ENCODE peak calls at places on chromosomes 12 and 14, in four cellular contexts. W is B cell, A is fibroblast of mammary gland, D is lower leg skin. N is an unnamed sample.

GRCh38 chr12:89344043-89344861 is 8.0 kb downstream of the DUSP6 start:
- DNase-seq in W (no peak), A (no peak), D (no peak), N (no peak)

GRCh38 chr14:52015411-52016030 is 26.2 kb downstream of the RTRAF start:
- DNase-seq in W (no peak), A (no peak), D (no peak), N (no peak)

GRCh38 chr14:101181717-101182313 is 278.3 kb upstream of the RTL1 start:
- DNase-seq in W (no peak), D (peak), A (no peak), N (no peak)

GRCh38 chr14:65462411-65462810 is 49.9 kb downstream of the FUT8 start:
- DNase-seq in A (peak), D (no peak), W (no peak), N (peak)

GRCh38 chr12:56190695-56191155 is 1.4 kb upstream of the SMARCC2 start:
- DNase-seq in D (no peak), W (no peak), A (peak), N (no peak)

GRCh38 chr14:100546051-100546443 is 41.2 kb downstream of the BEGAIN start:
- DNase-seq in A (no peak), W (no peak), D (no peak), N (no peak)

GRCh38 chr12:6250343-6250742 is 50.1 kb downstream of the CD9 start:
- DNase-seq in A (no peak), D (no peak), W (no peak), N (no peak)

GRCh38 chr12:113889076-113889475 is 77.0 kb downstream of the RBM19 start:
- DNase-seq in W (no peak), A (peak), D (no peak), N (peak)

GRCh38 chr14:23130875-23131274 is 11.8 kb upstream of the CEBPE start:
- DNase-seq in D (no peak), A (no peak), W (no peak), N (no peak)

GRCh38 chr14:36509056-36509917 is 10.7 kb downstream of the NKX2-1 start:
- DNase-seq in W (no peak), D (no peak), A (no peak), N (no peak)

GRCh38 chr14:101197595-101198397 is 294.3 kb upstream of the RTL1 start:
- DNase-seq in A (no peak), W (peak), D (peak), N (no peak)

GRCh38 chr12:31518680-31519227 is 72.2 kb downstream of the DENND5B start:
- DNase-seq in D (no peak), W (no peak), A (peak), N (peak)

GRCh38 chr12:7129647-7130536 is at the start of gene CLSTN3:
- DNase-seq in A (peak), W (peak), D (peak), N (peak)

GRCh38 chr12:108768591-108769500 is 37.5 kb upstream of the CORO1C start:
- DNase-seq in D (peak), W (peak), A (no peak), N (no peak)

GRCh38 chr14:104551851-104552737 is 27.5 kb upstream of the C14orf180 start:
- DNase-seq in D (peak), A (no peak), W (no peak), N (no peak)

GRCh38 chr14:96532632-96533031 is 30.4 kb downstream of the PAPOLA start:
- DNase-seq in W (no peak), D (no peak), A (no peak), N (no peak)

GRCh38 chr12:3728686-3729085 is 24.2 kb downstream of the CRACR2A start:
- DNase-seq in D (peak), W (no peak), A (no peak), N (no peak)

GRCh38 chr14:75125617-75126016 is 1.2 kb downstream of the NEK9 start:
- DNase-seq in D (no peak), A (peak), W (no peak), N (peak)

GRCh38 chr12:32541754-32542374 is 137.2 kb upstream of the DNM1L start:
- DNase-seq in A (peak), W (no peak), D (no peak), N (no peak)

GRCh38 chr14:89575386-89576061 is 158.5 kb upstream of the FOXN3 start:
- DNase-seq in A (no peak), W (no peak), D (no peak), N (no peak)

GRCh38 chr12:46553266-46553665 is 180.7 kb upstream of the SLC38A2 start:
- DNase-seq in A (peak), D (no peak), W (no peak), N (peak)

GRCh38 chr14:73239463-73240241 is 2.3 kb downstream of the PAPLN start:
- DNase-seq in A (peak), D (peak), W (no peak), N (peak)

GRCh38 chr12:9866786-9867379 is 2.3 kb downstream of the CLEC2B start:
- DNase-seq in D (no peak), W (no peak), A (no peak), N (no peak)

GRCh38 chr14:56501909-56502530 is 77.6 kb upstream of the TMEM260 start:
- DNase-seq in W (no peak), D (no peak), A (no peak), N (no peak)

GRCh38 chr12:115227137-115227615 is 543.2 kb upstream of the TBX3 start:
- DNase-seq in A (peak), W (no peak), D (no peak), N (peak)

GRCh38 chr12:46268349-46268616 is 560 bp downstream of the SLC38A1 start:
- DNase-seq in D (no peak), A (peak), W (no peak), N (no peak)

GRCh38 chr12:113305281-113305856 is 29.5 kb downstream of the SLC8B1 start:
- DNase-seq in W (no peak), A (no peak), D (no peak), N (no peak)

GRCh38 chr14:101503431-101504095 is 57.7 kb upstream of the DIO3 start:
- DNase-seq in W (peak), D (peak), A (no peak), N (no peak)

GRCh38 chr12:98399532-98399931 is 115.9 kb upstream of the TMPO start:
- DNase-seq in A (peak), W (no peak), D (no peak), N (peak)

GRCh38 chr12:120536064-120536791 is 2.1 kb downstream of the RNF10 start:
- DNase-seq in W (no peak), D (no peak), A (no peak), N (no peak)

GRCh38 chr12:15131462-15131861 is 89.8 kb downstream of the RERG start:
- DNase-seq in D (no peak), W (no peak), A (peak), N (no peak)

GRCh38 chr14:75456069-75457023 is 28.5 kb downstream of the JDP2 start:
- DNase-seq in D (no peak), W (no peak), A (no peak), N (no peak)

GRCh38 chr14:67555518-67556090 is 22.5 kb downstream of the PLEKHH1 start:
- DNase-seq in W (no peak), D (no peak), A (no peak), N (no peak)

GRCh38 chr12:46492471-46493351 is 120.1 kb upstream of the SLC38A2 start:
- DNase-seq in A (peak), D (no peak), W (no peak), N (peak)

GRCh38 chr14:99579903-99580570 is 24.0 kb downstream of the CCDC85C start:
- DNase-seq in D (no peak), A (no peak), W (no peak), N (peak)

DNA sequence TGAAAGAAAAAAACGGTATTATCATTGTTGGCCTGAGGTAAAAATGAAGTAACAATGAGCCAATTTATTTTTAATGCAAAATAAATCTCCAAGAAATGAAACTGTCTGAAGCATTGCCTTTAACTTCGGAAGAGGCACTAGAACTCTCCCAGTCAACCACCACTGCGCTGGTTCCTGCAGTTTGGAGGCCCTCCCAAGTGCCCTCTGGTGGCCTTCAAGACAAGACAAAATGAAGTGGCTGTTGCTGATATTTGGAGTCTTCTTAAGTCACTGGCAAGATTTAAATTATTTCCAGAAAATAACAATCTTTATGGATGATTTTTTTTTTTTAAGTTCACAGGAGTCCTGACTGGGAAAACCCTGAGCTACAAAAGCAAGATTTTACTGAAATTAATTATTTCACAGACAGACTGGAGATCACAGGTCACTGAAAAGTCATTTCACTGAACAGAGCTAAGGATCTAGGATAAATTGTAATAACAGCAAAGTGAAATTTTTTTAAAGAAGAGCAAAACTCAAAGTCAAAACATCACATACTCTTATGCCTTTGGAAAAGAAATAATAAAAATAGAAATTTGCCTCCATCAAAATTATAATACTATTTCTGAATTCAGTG is 58.2 kb downstream of the DICER1 start:
- DNase-seq in D (peak), A (peak), W (no peak), N (peak)
- TF ChIP-seq CTCF in D (no peak), A (peak), W (peak), N (peak)

GRCh38 chr14:92514844-92515509 is 1.4 kb downstream of the RIN3 start:
- DNase-seq in W (no peak), A (no peak), D (no peak), N (no peak)

GRCh38 chr14:92512807-92513203 is 776 bp upstream of the RIN3 start:
- DNase-seq in D (no peak), A (no peak), W (no peak), N (no peak)

GRCh38 chr14:92513966-92514843 is 624 bp downstream of the RIN3 start:
- DNase-seq in W (no peak), D (no peak), A (peak), N (no peak)

GRCh38 chr14:92511472-92512247 is 1.9 kb upstream of the RIN3 start:
- DNase-seq in A (peak), W (no peak), D (no peak), N (peak)

DNA sequence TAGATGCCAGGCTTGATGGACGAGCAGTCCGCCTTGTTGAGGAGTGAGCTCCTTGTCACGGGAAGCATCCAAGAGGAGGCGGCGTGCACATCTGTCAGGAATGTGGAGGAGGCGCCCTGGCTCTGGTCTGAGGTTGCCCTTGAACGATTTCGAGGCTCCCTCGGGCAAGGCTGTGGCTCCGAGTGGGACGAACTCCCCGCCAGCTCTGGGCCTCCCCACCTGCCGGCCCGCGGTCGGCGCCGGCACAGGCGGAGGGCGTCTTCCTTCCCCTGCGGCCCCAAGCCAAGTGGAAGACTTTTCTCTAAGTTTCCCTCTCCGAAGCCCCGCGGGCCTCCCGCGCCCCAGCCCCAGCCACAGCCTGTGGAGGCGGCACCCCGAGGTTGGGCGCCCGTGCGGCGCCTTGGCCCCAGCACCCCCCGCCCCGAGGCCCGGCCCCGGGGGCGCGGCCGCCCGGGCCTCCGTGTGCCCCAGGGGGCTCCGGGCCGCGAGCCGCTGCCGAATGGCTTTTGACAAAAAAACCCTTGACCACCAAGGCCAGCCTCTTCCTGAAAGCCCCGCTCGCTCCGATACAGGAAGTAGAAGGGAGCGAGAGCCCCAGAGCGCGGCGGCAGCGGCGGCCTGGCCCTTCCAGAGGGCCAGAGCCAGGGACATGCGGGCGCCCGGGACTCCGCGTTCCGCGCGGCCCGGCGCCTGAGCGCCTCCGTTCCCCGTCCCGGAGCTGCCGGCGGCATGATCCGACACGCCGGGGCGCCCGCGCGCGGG is at the start of gene RIN3:
- DNase-seq in W (no peak), D (peak), A (peak), N (peak)
- TF ChIP-seq CTCF in W (no peak), D (no peak), A (no peak), N (no peak)

DNA sequence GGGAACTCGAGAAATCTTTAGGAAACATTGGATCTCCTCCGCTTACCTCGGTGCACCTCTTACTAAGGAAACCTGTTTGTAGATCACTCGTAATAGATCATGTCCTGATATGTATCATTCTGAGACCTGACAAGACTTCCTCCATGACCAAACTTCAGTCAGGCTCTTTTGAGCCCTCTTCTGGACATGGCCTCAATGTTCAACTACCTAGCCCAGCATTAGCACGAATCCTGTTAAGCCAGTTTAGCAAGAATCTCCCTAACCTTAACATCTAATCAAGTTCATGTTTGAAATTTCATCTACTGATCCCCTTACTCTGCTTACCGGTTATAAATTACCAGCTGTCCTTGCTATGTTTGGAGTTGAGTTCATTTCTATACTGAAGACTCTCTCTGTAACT is 713.9 kb upstream of the USP15 start:
- DNase-seq in W (no peak), A (no peak), D (no peak), N (no peak)
- TF ChIP-seq CTCF in W (no peak), A (no peak), D (no peak), N (no peak)

GRCh38 chr14:39704581-39704980 is 272.3 kb upstream of the FBXO33 start:
- DNase-seq in D (no peak), W (no peak), A (no peak), N (no peak)
- TF ChIP-seq CTCF in D (no peak), W (no peak), A (no peak), N (no peak)

GRCh38 chr12:121799842-121800693 is 3.7 kb upstream of the SETD1B start:
- DNase-seq in D (peak), W (peak), A (peak), N (peak)
- TF ChIP-seq CTCF in D (no peak), W (no peak), A (no peak), N (no peak)

GRCh38 chr12:27513155-27513824 is 10.7 kb upstream of the PPFIBP1 start:
- DNase-seq in W (no peak), D (no peak), A (no peak), N (no peak)

GRCh38 chr12:27517532-27517931 is 6.5 kb upstream of the PPFIBP1 start:
- DNase-seq in W (no peak), D (no peak), A (no peak), N (no peak)

GRCh38 chr12:27515671-27516070 is 8.3 kb upstream of the PPFIBP1 start:
- DNase-seq in W (no peak), A (no peak), D (no peak), N (no peak)

GRCh38 chr12:27517961-27518668 is 5.9 kb upstream of the PPFIBP1 start:
- DNase-seq in W (no peak), A (no peak), D (no peak), N (no peak)

DNA sequence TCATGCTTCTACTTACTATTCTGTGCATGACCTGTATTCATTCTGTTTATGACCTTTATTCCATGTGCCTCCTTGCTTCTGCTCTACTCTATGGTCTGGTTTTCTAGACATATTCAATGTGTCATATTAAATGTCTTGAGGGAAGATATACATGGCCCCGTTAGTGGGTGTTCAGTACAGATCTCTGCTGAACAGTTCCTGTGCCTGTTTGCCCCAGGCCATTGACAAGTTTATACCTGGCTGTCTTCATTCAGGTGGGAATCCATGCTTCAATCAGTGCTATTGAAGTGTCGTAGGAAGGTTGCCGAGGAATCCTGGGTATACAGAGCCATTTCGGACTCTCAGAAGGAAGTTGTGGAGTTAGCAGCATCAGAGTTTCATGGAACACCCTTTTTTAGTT is 7.4 kb upstream of the PPFIBP1 start:
- DNase-seq in A (no peak), D (no peak), W (no peak), N (no peak)
- TF ChIP-seq CTCF in A (no peak), D (no peak), W (no peak), N (no peak)

DNA sequence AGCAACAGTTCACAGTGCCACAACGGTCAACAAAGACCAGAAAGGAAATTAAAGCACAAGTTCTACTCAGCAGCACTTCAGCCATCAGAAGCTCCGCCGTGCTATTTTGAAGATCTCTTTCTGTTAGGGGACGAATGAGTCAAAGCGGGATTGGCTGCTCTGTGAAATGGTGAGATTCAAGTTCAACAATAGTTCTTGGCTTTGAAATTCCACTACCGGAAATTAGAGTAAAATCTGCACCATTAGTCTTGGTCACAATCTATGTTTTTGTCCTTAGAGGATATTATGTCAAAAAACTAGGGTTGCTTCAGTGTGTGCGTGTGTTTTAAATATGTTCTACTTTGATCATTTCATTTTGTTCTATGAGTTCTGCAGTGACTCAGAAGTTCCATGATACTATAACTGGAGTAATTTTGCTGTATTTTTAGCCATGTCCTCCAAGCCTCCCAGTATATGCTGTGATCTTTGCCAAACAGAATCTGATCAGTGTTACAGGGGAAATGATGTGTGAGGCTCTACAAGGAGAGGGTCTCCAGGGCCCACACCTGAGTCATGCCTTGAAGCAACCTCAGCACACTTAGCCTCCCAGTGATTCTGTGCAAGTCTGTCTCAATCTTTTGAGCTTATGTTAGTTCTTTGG is 22.6 kb downstream of the GPHB5 start:
- DNase-seq in W (no peak), A (peak), D (no peak), N (no peak)
- TF ChIP-seq CTCF in W (no peak), A (no peak), D (no peak), N (no peak)

GRCh38 chr14:81068384-81068783 is 113.0 kb downstream of the TSHR start:
- DNase-seq in W (no peak), D (no peak), A (no peak), N (no peak)

GRCh38 chr14:81062380-81062779 is 107.0 kb downstream of the TSHR start:
- DNase-seq in W (no peak), A (no peak), D (no peak), N (no peak)

GRCh38 chr14:81066672-81067071 is 111.3 kb downstream of the TSHR start:
- DNase-seq in D (no peak), A (no peak), W (no peak), N (no peak)

GRCh38 chr14:81067156-81067555 is 111.7 kb downstream of the TSHR start:
- DNase-seq in A (no peak), W (no peak), D (no peak), N (no peak)

GRCh38 chr14:81062816-81063215 is 107.4 kb downstream of the TSHR start:
- DNase-seq in A (peak), D (no peak), W (no peak), N (no peak)
- TF ChIP-seq CTCF in A (peak), D (no peak), W (peak), N (no peak)

GRCh38 chr14:57962293-57962996 is 96.6 kb upstream of the SLC35F4 start:
- DNase-seq in W (no peak), A (no peak), D (no peak), N (no peak)
- TF ChIP-seq CTCF in W (no peak), A (no peak), D (no peak), N (no peak)

N was measured in HFFc6.